ENCODE peak calls at places on chromosomes 11 and 22, in six cellular contexts. One of them, this sample, is unnamed.

GRCh38 chr11:11349870-11350325 is 3.2 kb downstream of the CSNK2A3 start:
- DNase-seq in neuronal stem cell: no peak
- DNase-seq in H9: no peak
- DNase-seq in H1: no peak
- DNase-seq in trophoblast cell: peak; percentile 3
- DNase-seq in IMR-90: peak; percentile 90
- DNase-seq in this sample: peak; percentile 87

GRCh38 chr22:38489561-38490133 is 16.5 kb downstream of the DDX17 start:
- DNase-seq in trophoblast cell: no peak
- DNase-seq in IMR-90: no peak
- DNase-seq in H1: no peak
- DNase-seq in H9: no peak
- DNase-seq in neuronal stem cell: no peak
- DNase-seq in this sample: no peak

GRCh38 chr11:78045851-78046485 is 17.7 kb upstream of the THRSP start:
- DNase-seq in H1: peak; percentile 95
- DNase-seq in trophoblast cell: peak; percentile 76
- DNase-seq in IMR-90: peak; percentile 59
- DNase-seq in H9: peak; percentile 80
- DNase-seq in neuronal stem cell: peak; percentile 69
- DNase-seq in this sample: peak; percentile 63

GRCh38 chr11:9219572-9219971 is 45.6 kb downstream of the DENND5A start:
- DNase-seq in trophoblast cell: peak; percentile 71
- DNase-seq in H9: no peak
- DNase-seq in neuronal stem cell: no peak
- DNase-seq in IMR-90: peak; percentile 80
- DNase-seq in H1: peak; percentile 26
- DNase-seq in this sample: peak; percentile 52

GRCh38 chr11:65560555-65561418 is 2.6 kb upstream of the LTBP3 start:
- DNase-seq in H9: peak; percentile 83
- DNase-seq in H1: peak; percentile 83
- DNase-seq in neuronal stem cell: no peak
- DNase-seq in IMR-90: peak; percentile 66
- DNase-seq in trophoblast cell: peak; percentile 28
- DNase-seq in this sample: peak; percentile 72

GRCh38 chr11:88175004-88175706 is at the start of gene RAB38:
- DNase-seq in H9: peak; percentile 91
- DNase-seq in IMR-90: peak; percentile 21
- DNase-seq in H1: peak; percentile 81
- DNase-seq in trophoblast cell: peak; percentile 59
- DNase-seq in neuronal stem cell: peak; percentile 41
- DNase-seq in this sample: peak; percentile 65

GRCh38 chr22:36291831-36292740 is 39.2 kb downstream of the APOL1 start:
- DNase-seq in IMR-90: no peak
- DNase-seq in H9: no peak
- DNase-seq in trophoblast cell: no peak
- DNase-seq in neuronal stem cell: no peak
- DNase-seq in H1: no peak
- DNase-seq in this sample: no peak

GRCh38 chr22:42039271-42039670 is 31.3 kb downstream of the NAGA start:
- DNase-seq in trophoblast cell: peak; percentile 64
- DNase-seq in neuronal stem cell: no peak
- DNase-seq in H9: no peak
- DNase-seq in IMR-90: peak; percentile 18
- DNase-seq in H1: no peak
- DNase-seq in this sample: no peak

GRCh38 chr11:46006418-46007070 is 84.1 kb downstream of the LARGE2 start:
- DNase-seq in H9: no peak
- DNase-seq in trophoblast cell: peak; percentile 87
- DNase-seq in neuronal stem cell: peak; percentile 64
- DNase-seq in IMR-90: peak; percentile 84
- DNase-seq in H1: no peak
- DNase-seq in this sample: peak; percentile 81

GRCh38 chr11:132036751-132037466 is 666.5 kb downstream of the NTM start:
- DNase-seq in IMR-90: peak; percentile 58
- DNase-seq in H1: no peak
- DNase-seq in H9: no peak
- DNase-seq in trophoblast cell: no peak
- DNase-seq in neuronal stem cell: no peak
- DNase-seq in this sample: no peak

GRCh38 chr11:44257338-44258189 is 52.4 kb downstream of the ALX4 start:
- DNase-seq in neuronal stem cell: no peak
- DNase-seq in IMR-90: no peak
- DNase-seq in H9: no peak
- DNase-seq in H1: peak; percentile 10
- DNase-seq in trophoblast cell: no peak
- DNase-seq in this sample: no peak

GRCh38 chr11:2376751-2377451 is at the start of gene CD81:
- DNase-seq in H1: peak; percentile 82
- DNase-seq in neuronal stem cell: peak; percentile 56
- DNase-seq in H9: peak; percentile 54
- DNase-seq in IMR-90: peak; percentile 33
- DNase-seq in trophoblast cell: peak; percentile 40
- DNase-seq in this sample: no peak

GRCh38 chr22:27274770-27275449 is 526.6 kb downstream of the MN1 start:
- DNase-seq in H9: no peak
- DNase-seq in neuronal stem cell: no peak
- DNase-seq in trophoblast cell: no peak
- DNase-seq in H1: no peak
- DNase-seq in IMR-90: peak; percentile 3
- DNase-seq in this sample: no peak

GRCh38 chr11:109041876-109042275 is 377.0 kb downstream of the DDX10 start:
- DNase-seq in H9: no peak
- DNase-seq in trophoblast cell: no peak
- DNase-seq in neuronal stem cell: no peak
- DNase-seq in IMR-90: peak; percentile 46
- DNase-seq in H1: no peak
- DNase-seq in this sample: peak; percentile 5

GRCh38 chr22:47049078-47049609 is 286.7 kb downstream of the TBC1D22A start:
- DNase-seq in H1: no peak
- DNase-seq in IMR-90: no peak
- DNase-seq in neuronal stem cell: no peak
- DNase-seq in H9: no peak
- DNase-seq in trophoblast cell: no peak
- DNase-seq in this sample: no peak

GRCh38 chr11:62580959-62581715 is 7.4 kb upstream of the EEF1G start:
- DNase-seq in neuronal stem cell: no peak
- DNase-seq in trophoblast cell: no peak
- DNase-seq in IMR-90: no peak
- DNase-seq in H9: no peak
- DNase-seq in H1: no peak
- DNase-seq in this sample: no peak

GRCh38 chr11:32385998-32386397 is 49.3 kb downstream of the WT1 start:
- DNase-seq in trophoblast cell: peak; percentile 38
- DNase-seq in H1: no peak
- DNase-seq in neuronal stem cell: peak; percentile 11
- DNase-seq in H9: peak; percentile 66
- DNase-seq in IMR-90: peak; percentile 41
- DNase-seq in this sample: peak; percentile 71

GRCh38 chr22:37751449-37752188 is 54.8 kb downstream of the TRIOBP start:
- DNase-seq in H9: no peak
- DNase-seq in neuronal stem cell: no peak
- DNase-seq in IMR-90: no peak
- DNase-seq in H1: no peak
- DNase-seq in trophoblast cell: no peak
- DNase-seq in this sample: no peak

GRCh38 chr11:6127881-6128280 is 20.4 kb downstream of the OR56B4 start:
- DNase-seq in trophoblast cell: peak; percentile 72
- DNase-seq in H9: no peak
- DNase-seq in IMR-90: no peak
- DNase-seq in neuronal stem cell: no peak
- DNase-seq in H1: no peak
- DNase-seq in this sample: no peak

GRCh38 chr22:37276771-37277170 is 5.5 kb upstream of the CYTH4 start:
- DNase-seq in H9: no peak
- DNase-seq in H1: no peak
- DNase-seq in IMR-90: peak; percentile 15
- DNase-seq in neuronal stem cell: no peak
- DNase-seq in trophoblast cell: no peak
- DNase-seq in this sample: no peak

GRCh38 chr22:37599161-37599560 is 9.5 kb upstream of the GGA1 start:
- DNase-seq in H9: no peak
- DNase-seq in neuronal stem cell: no peak
- DNase-seq in H1: no peak
- DNase-seq in IMR-90: no peak
- DNase-seq in trophoblast cell: no peak
- DNase-seq in this sample: peak; percentile 35

GRCh38 chr22:29217827-29218757 is 12.4 kb downstream of the EMID1 start:
- DNase-seq in H1: no peak
- DNase-seq in H9: peak; percentile 25
- DNase-seq in IMR-90: no peak
- DNase-seq in trophoblast cell: no peak
- DNase-seq in neuronal stem cell: no peak
- DNase-seq in this sample: no peak

GRCh38 chr22:38298312-38299000 is 18.8 kb downstream of the CSNK1E start:
- DNase-seq in H1: no peak
- DNase-seq in IMR-90: peak; percentile 88
- DNase-seq in trophoblast cell: peak; percentile 99
- DNase-seq in H9: peak; percentile 74
- DNase-seq in neuronal stem cell: no peak
- DNase-seq in this sample: peak; percentile 62

GRCh38 chr11:117857734-117858369 is 18.6 kb downstream of the FXYD6 start:
- DNase-seq in neuronal stem cell: no peak
- DNase-seq in trophoblast cell: no peak
- DNase-seq in IMR-90: no peak
- DNase-seq in H9: peak; percentile 10
- DNase-seq in H1: no peak
- DNase-seq in this sample: no peak
- H3K14ac ChIP-seq in neuronal stem cell: no peak overlapping the region
- H3K14ac ChIP-seq in trophoblast cell: no peak overlapping the region
- H3K14ac ChIP-seq in IMR-90: no peak overlapping the region
- H3K14ac ChIP-seq in H9: no peak overlapping the region
- H3K14ac ChIP-seq in H1: no peak overlapping the region
- H3K14ac ChIP-seq in this sample: no peak overlapping the region

DNA sequence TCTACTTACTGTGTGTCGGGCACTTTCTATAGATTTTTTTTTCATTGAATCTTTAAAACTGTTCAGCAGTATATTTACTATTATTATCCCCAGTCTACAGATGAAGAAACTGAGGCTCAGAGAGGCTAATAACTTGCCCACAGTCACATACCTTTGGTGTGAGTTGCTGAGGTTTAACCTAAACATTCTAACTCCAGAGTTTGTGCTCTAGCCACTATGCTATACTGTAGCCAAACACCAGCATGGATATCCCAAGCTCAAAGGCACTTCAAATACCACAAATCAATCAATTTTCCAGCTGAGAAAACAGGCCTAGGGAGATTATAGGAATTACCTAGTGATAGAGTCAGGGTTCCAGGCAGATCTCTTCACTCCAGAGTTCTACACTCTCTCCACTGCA is 20.5 kb upstream of the UPB1 start:
- DNase-seq in IMR-90: peak; percentile 76
- DNase-seq in trophoblast cell: peak; percentile 9
- DNase-seq in H9: no peak
- DNase-seq in neuronal stem cell: no peak
- DNase-seq in H1: no peak
- DNase-seq in this sample: peak; percentile 48
- H3K14ac ChIP-seq in IMR-90: peak overlapping the region; percentile 64
- H3K14ac ChIP-seq in trophoblast cell: no peak overlapping the region
- H3K14ac ChIP-seq in H9: no peak overlapping the region
- H3K14ac ChIP-seq in neuronal stem cell: no peak overlapping the region
- H3K14ac ChIP-seq in H1: no peak overlapping the region
- H3K14ac ChIP-seq in this sample: no peak overlapping the region

GRCh38 chr11:19739872-19740271 is 27.2 kb downstream of the NAV2 start:
- DNase-seq in H9: peak; percentile 57
- DNase-seq in trophoblast cell: no peak
- DNase-seq in H1: peak; percentile 57
- DNase-seq in neuronal stem cell: no peak
- DNase-seq in IMR-90: peak; percentile 13
- DNase-seq in this sample: peak; percentile 24
- H3K14ac ChIP-seq in H9: no peak overlapping the region
- H3K14ac ChIP-seq in trophoblast cell: no peak overlapping the region
- H3K14ac ChIP-seq in H1: no peak overlapping the region
- H3K14ac ChIP-seq in neuronal stem cell: no peak overlapping the region
- H3K14ac ChIP-seq in IMR-90: no peak overlapping the region
- H3K14ac ChIP-seq in this sample: no peak overlapping the region

GRCh38 chr11:111702623-111703022 is 63.6 kb downstream of the PPP2R1B start:
- DNase-seq in H1: no peak
- DNase-seq in H9: no peak
- DNase-seq in neuronal stem cell: no peak
- DNase-seq in trophoblast cell: no peak
- DNase-seq in IMR-90: no peak
- DNase-seq in this sample: no peak

GRCh38 chr11:111699579-111700156 is 66.5 kb downstream of the PPP2R1B start:
- DNase-seq in H1: no peak
- DNase-seq in neuronal stem cell: no peak
- DNase-seq in H9: no peak
- DNase-seq in IMR-90: no peak
- DNase-seq in trophoblast cell: no peak
- DNase-seq in this sample: no peak

GRCh38 chr11:111698852-111699559 is 67.2 kb downstream of the PPP2R1B start:
- DNase-seq in H1: no peak
- DNase-seq in H9: no peak
- DNase-seq in IMR-90: peak; percentile 60
- DNase-seq in trophoblast cell: no peak
- DNase-seq in neuronal stem cell: no peak
- DNase-seq in this sample: no peak

GRCh38 chr11:111697910-111698309 is 68.3 kb downstream of the PPP2R1B start:
- DNase-seq in H9: no peak
- DNase-seq in H1: no peak
- DNase-seq in neuronal stem cell: no peak
- DNase-seq in trophoblast cell: no peak
- DNase-seq in IMR-90: no peak
- DNase-seq in this sample: no peak

DNA sequence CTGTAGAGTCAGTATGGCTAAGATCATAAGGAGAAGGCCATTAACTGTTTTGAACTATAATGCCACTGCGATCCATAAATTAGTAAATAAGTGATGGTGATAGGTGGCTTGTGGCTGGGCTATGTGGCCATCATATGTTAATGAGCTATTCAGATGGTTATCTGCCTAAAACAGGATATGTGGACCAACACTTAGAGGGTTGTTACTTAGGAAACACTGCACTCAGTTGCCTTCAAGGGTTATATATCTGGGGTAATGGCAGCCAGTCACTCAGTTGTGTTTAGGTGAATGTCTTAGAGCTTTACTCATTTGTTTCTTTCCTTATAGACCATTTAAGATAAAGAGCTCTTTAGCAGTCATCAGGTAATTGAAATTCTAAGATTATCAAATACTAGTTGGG is 66.0 kb downstream of the PPP2R1B start:
- DNase-seq in neuronal stem cell: no peak
- DNase-seq in H9: no peak
- DNase-seq in H1: no peak
- DNase-seq in IMR-90: no peak
- DNase-seq in trophoblast cell: no peak
- DNase-seq in this sample: no peak
- H3K14ac ChIP-seq in neuronal stem cell: no peak overlapping the region
- H3K14ac ChIP-seq in H9: no peak overlapping the region
- H3K14ac ChIP-seq in H1: no peak overlapping the region
- H3K14ac ChIP-seq in IMR-90: no peak overlapping the region
- H3K14ac ChIP-seq in trophoblast cell: no peak overlapping the region
- H3K14ac ChIP-seq in this sample: no peak overlapping the region